ENCODE peak calls at places on chromosomes 5 and 9, in six cellular contexts. A is BJ, Y is upper lobe of left lung, C is K562, U is MM.1S, V is astrocyte. T is an unnamed sample.

GRCh38 chr5:146098047-146098446 is 7.3 kb downstream of the PLAC8L1 start:
- DNase-seq in V (no peak), Y (no peak), C (no peak), U (no peak), A (no peak), T (no peak)

GRCh38 chr9:77276799-77277198 is 99.5 kb downstream of the VPS13A start:
- DNase-seq in A (no peak), U (no peak), Y (no peak), C (no peak), V (no peak), T (no peak)

GRCh38 chr5:65391591-65391990 is 90.1 kb downstream of the ADAMTS6 start:
- DNase-seq in Y (no peak), C (no peak), V (peak; percentile 18), U (no peak), A (no peak), T (peak; percentile 8)

GRCh38 chr5:164302533-164303235 is 797.3 kb downstream of the MAT2B start:
- DNase-seq in U (no peak), A (no peak), C (no peak), V (peak; percentile 76), Y (no peak), T (peak; percentile 6)

GRCh38 chr9:137311171-137311970 is 9.3 kb upstream of the NRARP start:
- DNase-seq in Y (peak; percentile 53), C (peak; percentile 55), A (no peak), U (no peak), V (peak; percentile 30), T (peak; percentile 43)

GRCh38 chr9:126295936-126296600 is 30.6 kb upstream of the MVB12B start:
- DNase-seq in V (no peak), A (no peak), Y (no peak), U (no peak), C (no peak), T (peak; percentile 32)

GRCh38 chr5:535781-536698 is 11.8 kb upstream of the SLC9A3 start:
- DNase-seq in A (no peak), C (no peak), Y (no peak), U (no peak), V (no peak), T (no peak)

GRCh38 chr9:34089311-34089710 is 37.2 kb downstream of the DCAF12 start:
- DNase-seq in A (no peak), C (no peak), U (no peak), V (peak; percentile 30), Y (no peak), T (no peak)

GRCh38 chr5:1817261-1818043 is 16.2 kb downstream of the NDUFS6 start:
- DNase-seq in V (no peak), A (no peak), C (no peak), U (no peak), Y (no peak), T (no peak)

GRCh38 chr9:136613824-136614371 is 48.8 kb upstream of the EGFL7 start:
- DNase-seq in U (no peak), V (no peak), A (no peak), C (no peak), Y (no peak), T (no peak)

GRCh38 chr9:27303219-27303618 is 6.3 kb upstream of the EQTN start:
- DNase-seq in U (no peak), A (no peak), V (no peak), Y (no peak), C (peak; percentile 78), T (peak; percentile 58)

GRCh38 chr9:6600006-6600405 is 45.5 kb downstream of the GLDC start:
- DNase-seq in V (no peak), A (no peak), U (no peak), C (no peak), Y (no peak), T (no peak)

GRCh38 chr9:3464033-3464638 is 61.7 kb downstream of the RFX3 start:
- DNase-seq in C (no peak), Y (no peak), V (no peak), U (no peak), A (no peak), T (no peak)

GRCh38 chr9:129023036-129023907 is 4.9 kb downstream of the SH3GLB2 start:
- DNase-seq in A (peak; percentile 44), C (peak; percentile 93), Y (no peak), V (peak; percentile 70), U (no peak), T (peak; percentile 83)

GRCh38 chr5:61010759-61011460 is 65.9 kb downstream of the NDUFAF2 start:
- DNase-seq in Y (no peak), A (no peak), U (no peak), C (peak; percentile 35), V (no peak), T (peak; percentile 31)

GRCh38 chr5:53815471-53815870 is 255.0 kb downstream of the NDUFS4 start:
- DNase-seq in V (no peak), U (no peak), Y (no peak), C (no peak), A (no peak), T (no peak)

GRCh38 chr9:92734931-92735906 is 29.4 kb downstream of the BICD2 start:
- DNase-seq in V (no peak), Y (no peak), U (no peak), A (no peak), C (no peak), T (no peak)

GRCh38 chr9:120348951-120349429 is 231.0 kb downstream of the CDK5RAP2 start:
- DNase-seq in Y (no peak), U (no peak), C (peak; percentile 60), V (peak; percentile 24), A (no peak), T (peak; percentile 33)

GRCh38 chr9:12972608-12973589 is 198.1 kb downstream of the LURAP1L start:
- DNase-seq in A (no peak), C (no peak), V (peak; percentile 26), U (peak; percentile 39), Y (no peak), T (no peak)

GRCh38 chr9:136710543-136710942 is 1.8 kb upstream of the DIPK1B start:
- DNase-seq in A (no peak), U (no peak), C (no peak), V (no peak), Y (no peak), T (peak; percentile 78)

GRCh38 chr5:6355294-6355693 is 23.1 kb downstream of the MED10 start:
- DNase-seq in C (no peak), Y (peak; percentile 6), A (no peak), U (no peak), V (no peak), T (no peak)

GRCh38 chr5:136021016-136021405 is 7.8 kb upstream of the TGFBI start:
- DNase-seq in C (peak; percentile 16), U (no peak), Y (no peak), A (no peak), V (peak; percentile 82), T (peak; percentile 78)

GRCh38 chr9:37994639-37995347 is 74.2 kb downstream of the SHB start:
- DNase-seq in Y (peak; percentile 85), V (peak; percentile 70), C (no peak), A (no peak), U (no peak), T (peak; percentile 66)

T was measured in M059J.